ENCODE peak calls at places on chromosomes 5 and 9, in four cellular contexts. N is DMS153, P is A549, T is aorta. Z is an unnamed sample.
A peak's percentile ranks its signal among the peaks of the same experiment; 100 is the strongest.

GRCh38 chr5:128782446-128782845 is 182.8 kb upstream of the SLC27A6 start:
- DNase-seq in N (no peak), P (peak; percentile 33), T (peak; percentile 82), Z (no peak)

GRCh38 chr9:133405508-133406009 is 12.3 kb downstream of the REXO4 start:
- DNase-seq in N (no peak), P (no peak), T (no peak), Z (no peak)

GRCh38 chr5:945691-946541 is 53.2 kb downstream of the TRIP13 start:
- DNase-seq in N (no peak), P (no peak), T (no peak), Z (no peak)

GRCh38 chr9:136052991-136053756 is 41.9 kb downstream of the NACC2 start:
- DNase-seq in N (peak; percentile 10), P (no peak), T (peak; percentile 50), Z (no peak)

GRCh38 chr9:14096182-14096922 is 217.6 kb downstream of the NFIB start:
- DNase-seq in N (peak; percentile 70), P (peak; percentile 82), T (no peak), Z (peak; percentile 37)

GRCh38 chr5:52894451-52894850 is 94.7 kb upstream of the ITGA2 start:
- DNase-seq in N (no peak), P (no peak), T (no peak), Z (no peak)

GRCh38 chr5:89968870-89969472 is 440.6 kb downstream of the CETN3 start:
- DNase-seq in N (no peak), P (no peak), T (no peak), Z (no peak)

GRCh38 chr9:127504887-127505251 is 53.6 kb downstream of the LRSAM1 start:
- DNase-seq in N (no peak), P (no peak), T (no peak), Z (no peak)

GRCh38 chr5:150272531-150272930 is 17.0 kb downstream of the CAMK2A start:
- DNase-seq in N (no peak), P (peak; percentile 57), T (no peak), Z (no peak)

GRCh38 chr5:108386345-108387061 is 4.6 kb upstream of the FBXL17 start:
- DNase-seq in N (no peak), P (no peak), T (no peak), Z (no peak)

GRCh38 chr9:91777437-91777836 is 172.6 kb downstream of the ROR2 start:
- DNase-seq in N (no peak), P (no peak), T (no peak), Z (no peak)

GRCh38 chr9:1154739-1155138 is 104.6 kb downstream of the DMRT2 start:
- DNase-seq in N (no peak), P (no peak), T (no peak), Z (no peak)

GRCh38 chr9:109016132-109016531 is 2.8 kb upstream of the CTNNAL1 start:
- DNase-seq in N (no peak), P (no peak), T (no peak), Z (no peak)

GRCh38 chr9:27535701-27536118 is 6.1 kb upstream of the MOB3B start:
- DNase-seq in N (no peak), P (peak; percentile 49), T (no peak), Z (no peak)

GRCh38 chr5:39760385-39761198 is 335.8 kb upstream of the DAB2 start:
- DNase-seq in N (no peak), P (peak; percentile 44), T (no peak), Z (no peak)

GRCh38 chr5:151596839-151597539 is 5.9 kb upstream of the FAT2 start:
- DNase-seq in N (no peak), P (no peak), T (no peak), Z (no peak)

GRCh38 chr9:5621327-5621726 is 7.6 kb upstream of the RIC1 start:
- DNase-seq in N (no peak), P (peak; percentile 28), T (no peak), Z (no peak)

GRCh38 chr5:121088341-121088740 is 624.2 kb downstream of the PRR16 start:
- DNase-seq in N (no peak), P (no peak), T (no peak), Z (no peak)

GRCh38 chr5:119220576-119221197 is 135.1 kb upstream of the TNFAIP8 start:
- DNase-seq in N (no peak), P (no peak), T (no peak), Z (no peak)

GRCh38 chr9:134670042-134670525 is 28.5 kb downstream of the COL5A1 start:
- DNase-seq in N (no peak), P (peak; percentile 79), T (no peak), Z (no peak)

GRCh38 chr5:17813214-17813613 is 179.0 kb downstream of the TAF11L14 start:
- DNase-seq in N (no peak), P (no peak), T (no peak), Z (no peak)

GRCh38 chr5:31638286-31638685 is 645 bp upstream of the PDZD2 start:
- DNase-seq in N (no peak), P (no peak), T (peak; percentile 54), Z (no peak)

GRCh38 chr5:122907238-122907637 is 61.8 kb downstream of the SNX24 start:
- DNase-seq in N (no peak), P (peak; percentile 40), T (no peak), Z (no peak)

GRCh38 chr5:57259704-57260103 is 85.8 kb downstream of the GPBP1 start:
- DNase-seq in N (no peak), P (no peak), T (no peak), Z (no peak)

GRCh38 chr5:134034326-134034725 is 29.6 kb upstream of the VDAC1 start:
- DNase-seq in N (no peak), P (no peak), T (no peak), Z (no peak)

GRCh38 chr5:96942911-96943310 is 7.0 kb downstream of the LNPEP start:
- DNase-seq in N (no peak), P (no peak), T (no peak), Z (no peak)

GRCh38 chr5:84642324-84642723 is 257.6 kb upstream of the EDIL3 start:
- DNase-seq in N (no peak), P (no peak), T (no peak), Z (no peak)

Z was measured in SHP77 treated with DMSO at 0.1 percent for 48 hours.